ENCODE peak calls at places on chromosomes 1 and 21, in six cellular contexts. W is aorta, E is stomach, Y is pancreas, N is lower lobe of right lung, K is GM12865. L is an unnamed sample.

GRCh38 chr1:210372491-210372890 is 43.8 kb downstream of the HHAT start:
- DNase-seq in W (no peak), E (no peak), Y (no peak), N (no peak), K (no peak), L (no peak)

GRCh38 chr1:23743287-23744052 is at the start of gene ELOA:
- DNase-seq in W (peak; percentile 83), E (peak; percentile 77), Y (peak; percentile 92), N (peak; percentile 86), K (peak; percentile 88), L (no peak)

GRCh38 chr1:183365676-183366075 is 52.5 kb downstream of the NMNAT2 start:
- DNase-seq in W (no peak), E (no peak), Y (no peak), N (no peak), K (no peak), L (no peak)

GRCh38 chr1:88519156-88519555 is 164.9 kb upstream of the PKN2 start:
- DNase-seq in W (no peak), E (no peak), Y (no peak), N (no peak), K (no peak), L (peak; percentile 16)

GRCh38 chr1:13828454-13829151 is 128.6 kb downstream of the PRDM2 start:
- DNase-seq in W (no peak), E (peak; percentile 63), Y (peak; percentile 77), N (peak; percentile 82), K (peak; percentile 83), L (no peak)

GRCh38 chr1:42282867-42283583 is 52.0 kb downstream of the FOXJ3 start:
- DNase-seq in W (no peak), E (no peak), Y (no peak), N (no peak), K (peak; percentile 21), L (peak; percentile 46)

GRCh38 chr1:226763741-226764264 is 24.7 kb upstream of the ITPKB start:
- DNase-seq in W (no peak), E (no peak), Y (no peak), N (no peak), K (peak; percentile 64), L (no peak)

GRCh38 chr1:183029591-183030000 is 6.4 kb downstream of the LAMC1 start:
- DNase-seq in W (no peak), E (no peak), Y (no peak), N (no peak), K (no peak), L (no peak)

GRCh38 chr21:30044447-30045064 is 104.8 kb upstream of the GRIK1 start:
- DNase-seq in W (no peak), E (no peak), Y (no peak), N (no peak), K (peak; percentile 9), L (no peak)

GRCh38 chr1:199747984-199748383 is 279.5 kb upstream of the NR5A2 start:
- DNase-seq in W (no peak), E (no peak), Y (no peak), N (no peak), K (no peak), L (no peak)

GRCh38 chr1:236895665-236896387 is 100.7 kb downstream of the MTR start:
- DNase-seq in W (no peak), E (no peak), Y (no peak), N (no peak), K (no peak), L (no peak)

GRCh38 chr1:172252296-172252695 is 168.2 kb upstream of the C1orf105 start:
- DNase-seq in W (no peak), E (no peak), Y (no peak), N (no peak), K (no peak), L (no peak)

GRCh38 chr1:56099766-56100165 is 479.6 kb downstream of the PLPP3 start:
- DNase-seq in W (no peak), E (no peak), Y (no peak), N (no peak), K (no peak), L (no peak)

GRCh38 chr1:24443241-24443656 is 27.6 kb downstream of the NIPAL3 start:
- DNase-seq in W (no peak), E (no peak), Y (no peak), N (no peak), K (no peak), L (no peak)

GRCh38 chr1:29120955-29121485 is 2.7 kb downstream of the TMEM200B start:
- DNase-seq in W (no peak), E (peak; percentile 43), Y (peak; percentile 71), N (peak; percentile 63), K (peak; percentile 70), L (no peak)

GRCh38 chr1:200081982-200082272 is 54.4 kb downstream of the NR5A2 start:
- DNase-seq in W (no peak), E (no peak), Y (no peak), N (no peak), K (no peak), L (no peak)

GRCh38 chr1:9755441-9755995 is 68.2 kb downstream of the CLSTN1 start:
- DNase-seq in W (no peak), E (no peak), Y (no peak), N (no peak), K (no peak), L (no peak)

GRCh38 chr1:169108897-169109560 is 2.5 kb downstream of the ATP1B1 start:
- DNase-seq in W (no peak), E (peak; percentile 59), Y (peak; percentile 17), N (no peak), K (peak; percentile 24), L (no peak)

GRCh38 chr1:210598135-210598652 is 269.5 kb downstream of the HHAT start:
- DNase-seq in W (peak; percentile 81), E (no peak), Y (no peak), N (peak; percentile 54), K (no peak), L (peak; percentile 68)

GRCh38 chr21:27201197-27201596 is 234.3 kb upstream of the ADAMTS5 start:
- DNase-seq in W (no peak), E (no peak), Y (no peak), N (no peak), K (no peak), L (no peak)

GRCh38 chr1:107405241-107405640 is 264.4 kb downstream of the NTNG1 start:
- DNase-seq in W (no peak), E (no peak), Y (no peak), N (no peak), K (no peak), L (no peak)

GRCh38 chr1:155134858-155135415 is 715 bp upstream of the SLC50A1 start:
- DNase-seq in W (peak; percentile 96), E (peak; percentile 94), Y (peak; percentile 94), N (peak; percentile 93), K (peak; percentile 68), L (peak; percentile 91)

GRCh38 chr1:32683397-32683796 is 19.2 kb downstream of the SYNC start:
- DNase-seq in W (no peak), E (no peak), Y (no peak), N (no peak), K (no peak), L (no peak)

GRCh38 chr1:110408488-110408887 is 994 bp upstream of the LAMTOR5 start:
- DNase-seq in W (no peak), E (no peak), Y (no peak), N (no peak), K (no peak), L (no peak)
- H3K4me3 ChIP-seq in W (no peak overlapping the region), E (peak overlapping the region; percentile 65), Y (peak overlapping the region; percentile 75), N (peak overlapping the region; percentile 72), K (peak overlapping the region; percentile 76), L (peak overlapping the region; percentile 96)

GRCh38 chr1:203969846-203970245 is 103.1 kb upstream of the SOX13 start:
- DNase-seq in W (no peak), E (no peak), Y (no peak), N (no peak), K (no peak), L (no peak)
- H3K4me3 ChIP-seq in W (no peak overlapping the region), E (no peak overlapping the region), Y (no peak overlapping the region), N (no peak overlapping the region), K (no peak overlapping the region), L (no peak overlapping the region)

GRCh38 chr1:151132676-151133338 is 13.6 kb downstream of the SEMA6C start:
- DNase-seq in W (no peak), E (no peak), Y (peak; percentile 81), N (no peak), K (no peak), L (no peak)
- H3K4me3 ChIP-seq in W (no peak overlapping the region), E (peak overlapping the region; percentile 47), Y (no peak overlapping the region), N (peak overlapping the region; percentile 51), K (no peak overlapping the region), L (no peak overlapping the region)

GRCh38 chr1:73781257-73781656 is 416.7 kb downstream of the LRRIQ3 start:
- DNase-seq in W (no peak), E (no peak), Y (no peak), N (no peak), K (no peak), L (no peak)
- H3K4me3 ChIP-seq in W (no peak overlapping the region), E (no peak overlapping the region), Y (no peak overlapping the region), N (no peak overlapping the region), K (no peak overlapping the region), L (no peak overlapping the region)

DNA sequence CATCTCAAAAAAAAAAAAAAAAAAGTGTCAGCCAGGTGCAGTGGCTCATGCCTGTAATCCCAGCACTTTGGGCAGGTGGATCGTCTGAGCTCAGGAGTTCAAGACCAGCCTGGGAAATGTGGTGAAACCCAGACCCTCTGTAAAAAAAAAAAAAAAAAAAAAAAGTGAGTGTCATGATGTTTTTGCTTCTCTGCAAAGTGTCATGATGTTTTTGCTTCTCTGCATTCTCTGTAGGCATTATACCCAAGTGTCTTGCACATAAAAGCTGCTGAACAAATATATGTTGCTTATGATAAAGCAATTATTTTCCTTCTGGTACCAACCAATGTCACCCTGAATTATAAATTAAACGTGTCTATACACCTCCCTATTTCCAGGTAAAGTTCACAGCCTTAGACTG is 1.7 kb downstream of the ACBD6 start:
- DNase-seq in W (no peak), E (no peak), Y (no peak), N (no peak), K (no peak), L (no peak)
- H3K4me3 ChIP-seq in W (no peak overlapping the region), E (no peak overlapping the region), Y (no peak overlapping the region), N (no peak overlapping the region), K (peak overlapping the region; percentile 96), L (no peak overlapping the region)

GRCh38 chr1:10835423-10836421 is 39.3 kb upstream of the CASZ1 start:
- DNase-seq in W (no peak), E (peak; percentile 73), Y (no peak), N (peak; percentile 58), K (no peak), L (peak; percentile 6)
- H3K4me3 ChIP-seq in W (no peak overlapping the region), E (peak overlapping the region; percentile 11), Y (peak overlapping the region; percentile 13), N (peak overlapping the region; percentile 14), K (no peak overlapping the region), L (no peak overlapping the region)

DNA sequence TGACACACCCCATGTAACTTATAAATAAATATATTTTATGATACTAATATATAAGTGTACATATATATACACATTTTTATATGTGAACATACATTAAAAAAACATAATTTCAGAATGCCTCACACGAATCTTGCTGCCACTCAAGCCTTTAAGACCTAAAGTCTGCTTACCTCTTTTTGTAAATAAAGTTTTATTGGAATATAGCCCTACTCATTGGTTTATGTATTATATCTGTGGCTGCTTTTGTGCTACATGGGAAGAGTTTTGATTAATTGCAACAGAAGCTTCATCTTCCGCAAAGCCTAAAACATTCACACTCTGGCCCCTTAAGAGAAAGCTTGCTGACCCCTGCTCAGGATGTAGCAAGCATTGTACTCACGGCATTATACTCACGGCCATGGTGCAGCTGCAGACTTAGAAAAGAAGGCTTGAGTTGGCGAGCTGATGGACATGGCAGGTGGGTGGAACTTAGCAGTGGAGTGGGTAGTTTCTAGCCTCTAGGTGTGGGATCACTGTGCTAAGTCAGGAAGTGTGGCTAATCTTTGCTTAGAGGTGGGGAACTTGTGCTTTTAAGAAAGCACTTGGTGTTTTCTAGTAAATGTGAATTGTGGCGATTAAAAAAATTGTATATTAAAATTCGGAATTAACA is 80.8 kb downstream of the DYRK1A start:
- DNase-seq in W (no peak), E (no peak), Y (no peak), N (no peak), K (no peak), L (no peak)
- H3K4me3 ChIP-seq in W (no peak overlapping the region), E (no peak overlapping the region), Y (no peak overlapping the region), N (no peak overlapping the region), K (no peak overlapping the region), L (no peak overlapping the region)

GRCh38 chr1:40784771-40785151 is 1.2 kb downstream of the KCNQ4 start:
- DNase-seq in W (no peak), E (peak; percentile 56), Y (peak; percentile 54), N (no peak), K (no peak), L (no peak)
- H3K4me3 ChIP-seq in W (peak overlapping the region; percentile 76), E (peak overlapping the region; percentile 54), Y (peak overlapping the region; percentile 37), N (peak overlapping the region; percentile 46), K (peak overlapping the region; percentile 39), L (peak overlapping the region; percentile 37)

L was measured in retinal pigment epithelial cell.